ENCODE peak calls at places on chromosomes 11 and 22, in seven cellular contexts. V is uterus; Y is BJ; J is CD8-positive, alpha-beta T cell; W is psoas muscle; L is IMR-90; F is gastrocnemius medialis. T is an unnamed sample.

GRCh38 chr11:27395556-27396258 is 32.7 kb upstream of the CCDC34 start:
- DNase-seq in V (no peak), Y (peak; percentile 29), J (no peak), W (no peak), L (peak; percentile 76), F (no peak), T (peak; percentile 77)

GRCh38 chr11:62269654-62270278 is at the start of gene SCGB2A2:
- DNase-seq in V (no peak), Y (no peak), J (no peak), W (no peak), L (no peak), F (no peak), T (no peak)

GRCh38 chr11:122633219-122633829 is 22.2 kb upstream of the UBASH3B start:
- DNase-seq in V (no peak), Y (no peak), J (no peak), W (peak; percentile 54), L (peak; percentile 69), F (no peak), T (no peak)

GRCh38 chr11:77259681-77260080 is 41.8 kb downstream of the GDPD4 start:
- DNase-seq in V (no peak), Y (no peak), J (no peak), W (no peak), L (peak; percentile 68), F (no peak), T (no peak)

GRCh38 chr22:17712441-17712840 is 61.8 kb downstream of the BID start:
- DNase-seq in V (no peak), Y (no peak), J (no peak), W (no peak), L (peak; percentile 77), F (no peak), T (no peak)

GRCh38 chr11:78221396-78222315 is 32.9 kb downstream of the USP35 start:
- DNase-seq in V (no peak), Y (no peak), J (no peak), W (no peak), L (no peak), F (no peak), T (no peak)

GRCh38 chr11:66363805-66364535 is 7.6 kb downstream of the SLC29A2 start:
- DNase-seq in V (no peak), Y (no peak), J (peak; percentile 42), W (peak; percentile 87), L (no peak), F (peak; percentile 65), T (no peak)

GRCh38 chr22:46567471-46567870 is 30.1 kb upstream of the CELSR1 start:
- DNase-seq in V (no peak), Y (no peak), J (no peak), W (no peak), L (no peak), F (no peak), T (no peak)

GRCh38 chr11:44949160-44950035 is 1.3 kb downstream of the TP53I11 start:
- DNase-seq in V (peak; percentile 42), Y (no peak), J (no peak), W (peak; percentile 64), L (peak; percentile 42), F (no peak), T (no peak)

GRCh38 chr11:35791088-35791958 is 128.7 kb downstream of the TRIM44 start:
- DNase-seq in V (no peak), Y (no peak), J (no peak), W (no peak), L (peak; percentile 43), F (no peak), T (no peak)

GRCh38 chr11:61850687-61851086 is 22.6 kb downstream of the FADS2 start:
- DNase-seq in V (no peak), Y (no peak), J (no peak), W (no peak), L (no peak), F (no peak), T (no peak)

GRCh38 chr11:31818874-31819331 is 7.8 kb upstream of the PAX6 start:
- DNase-seq in V (no peak), Y (no peak), J (no peak), W (no peak), L (no peak), F (no peak), T (no peak)

GRCh38 chr11:26928636-26929035 is 65.3 kb upstream of the FIBIN start:
- DNase-seq in V (no peak), Y (no peak), J (no peak), W (no peak), L (no peak), F (no peak), T (no peak)

GRCh38 chr11:74325649-74326645 is 14.5 kb upstream of the P4HA3 start:
- DNase-seq in V (peak; percentile 84), Y (peak; percentile 84), J (no peak), W (peak; percentile 94), L (peak; percentile 94), F (peak; percentile 99), T (no peak)

GRCh38 chr11:116379185-116379828 is 393.5 kb downstream of the BUD13 start:
- DNase-seq in V (peak; percentile 19), Y (no peak), J (no peak), W (no peak), L (peak; percentile 14), F (no peak), T (no peak)

GRCh38 chr11:81071641-81072040 is 1630.8 kb upstream of the TENM4 start:
- DNase-seq in V (no peak), Y (no peak), J (no peak), W (no peak), L (no peak), F (no peak), T (no peak)

GRCh38 chr11:92580931-92581330 is 356.3 kb downstream of the FAT3 start:
- DNase-seq in V (no peak), Y (no peak), J (no peak), W (no peak), L (no peak), F (no peak), T (no peak)

GRCh38 chr11:129313588-129314288 is 61.9 kb upstream of the BARX2 start:
- DNase-seq in V (no peak), Y (no peak), J (no peak), W (no peak), L (peak; percentile 49), F (no peak), T (no peak)

GRCh38 chr11:45556851-45557707 is 108.3 kb downstream of the CHST1 start:
- DNase-seq in V (no peak), Y (no peak), J (no peak), W (no peak), L (no peak), F (peak; percentile 68), T (no peak)

GRCh38 chr11:57639321-57640067 is 10.2 kb downstream of the YPEL4 start:
- DNase-seq in V (peak; percentile 29), Y (no peak), J (no peak), W (no peak), L (peak; percentile 57), F (no peak), T (no peak)

GRCh38 chr11:45994421-45995341 is 72.2 kb downstream of the LARGE2 start:
- DNase-seq in V (no peak), Y (no peak), J (no peak), W (no peak), L (peak; percentile 51), F (peak; percentile 44), T (no peak)

GRCh38 chr11:12868315-12869073 is 140.6 kb upstream of the RASSF10 start:
- DNase-seq in V (no peak), Y (no peak), J (no peak), W (no peak), L (peak; percentile 27), F (no peak), T (no peak)
- TF ChIP-seq CTCF in V (peak; percentile 11), Y (peak; percentile 29), J (no peak), W (no peak), L (peak; percentile 37), F (no peak), T (peak; percentile 53)

GRCh38 chr22:22316589-22316988 is 72.0 kb downstream of the VPREB1 start:
- DNase-seq in V (no peak), Y (no peak), J (no peak), W (no peak), L (no peak), F (no peak), T (no peak)
- H3K4me3 ChIP-seq in V (no peak overlapping the region), Y (no peak overlapping the region), J (no peak overlapping the region), W (no peak overlapping the region), L (no peak overlapping the region), F (no peak overlapping the region), T (no peak overlapping the region)

DNA sequence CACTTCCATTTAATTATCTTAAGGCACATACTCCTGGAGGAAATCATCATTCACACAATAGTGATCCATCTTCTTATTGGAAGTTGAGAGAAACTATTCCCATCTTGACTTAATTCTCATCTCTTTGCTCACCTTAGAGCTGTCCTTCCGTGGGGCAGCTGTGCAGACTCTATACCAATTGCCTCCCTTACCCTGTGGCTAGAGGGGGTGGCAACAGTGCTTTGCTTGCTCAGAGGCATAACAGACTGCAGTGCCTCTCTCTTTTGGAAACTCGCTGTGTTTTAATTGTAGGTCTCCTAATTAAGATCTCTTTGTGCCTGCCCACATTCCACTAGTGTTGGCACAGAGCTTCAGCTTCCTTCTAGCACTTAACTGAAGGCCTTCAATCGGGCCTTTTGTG is 5.5 kb downstream of the KMT2A start:
- DNase-seq in V (no peak), Y (no peak), J (no peak), W (no peak), L (no peak), F (no peak), T (no peak)
- H3K27me3 ChIP-seq in V (no peaks in the 10 kb centered on the region), Y (no peaks in the 10 kb centered on the region), J (no peaks in the 10 kb centered on the region), W (no peaks in the 10 kb centered on the region), L (no peaks in the 10 kb centered on the region), F (no peaks in the 10 kb centered on the region), T (no peaks in the 10 kb centered on the region)

GRCh38 chr11:124799384-124800225 is 601 bp downstream of the MSANTD2 start:
- DNase-seq in V (peak; percentile 24), Y (no peak), J (peak; percentile 7), W (peak; percentile 63), L (peak; percentile 18), F (no peak), T (no peak)

GRCh38 chr11:124801014-124801413 is 808 bp upstream of the MSANTD2 start:
- DNase-seq in V (no peak), Y (no peak), J (no peak), W (no peak), L (peak; percentile 39), F (no peak), T (peak; percentile 14)

GRCh38 chr11:124798991-124799383 is 1.2 kb downstream of the MSANTD2 start:
- DNase-seq in V (no peak), Y (no peak), J (no peak), W (no peak), L (peak; percentile 77), F (no peak), T (peak; percentile 12)

GRCh38 chr11:124801636-124802312 is 1.6 kb upstream of the MSANTD2 start:
- DNase-seq in V (no peak), Y (no peak), J (no peak), W (no peak), L (peak; percentile 22), F (no peak), T (no peak)

DNA sequence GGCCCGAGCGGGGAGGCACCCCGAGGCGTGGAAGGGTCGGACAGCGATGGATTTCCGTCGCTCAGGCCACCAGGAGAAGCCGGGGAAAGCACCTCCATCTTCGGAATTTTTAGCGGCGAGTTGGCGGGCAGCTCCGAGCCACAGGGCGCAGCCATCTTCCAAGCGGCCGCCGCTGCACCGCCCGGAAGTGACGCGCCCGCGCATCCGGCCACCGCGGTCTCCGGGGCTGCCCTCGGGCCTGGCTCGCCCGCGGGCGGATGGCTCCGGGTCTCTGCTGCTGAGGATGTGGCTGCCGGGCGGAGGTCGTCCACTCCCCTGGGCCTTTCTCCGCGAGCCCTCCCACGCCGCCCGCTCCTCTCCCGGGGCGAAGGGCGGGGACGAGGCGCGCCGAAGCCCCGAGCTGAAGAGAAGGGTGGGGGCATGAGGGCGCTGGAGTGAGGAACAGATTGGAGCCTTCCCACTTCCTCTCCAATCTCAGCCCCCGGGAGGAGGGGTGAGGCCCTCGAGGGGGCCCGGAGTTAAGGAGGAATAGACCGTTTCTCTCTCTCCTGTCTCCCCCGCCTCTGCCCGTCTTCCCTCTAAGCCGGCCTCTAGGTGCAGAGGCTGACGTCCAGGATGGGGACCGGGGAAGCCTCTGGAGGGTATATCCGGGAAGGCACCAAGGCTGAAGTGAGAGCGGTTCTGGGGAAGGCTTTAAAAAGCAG is at the start of gene MSANTD2:
- DNase-seq in V (peak; percentile 81), Y (no peak), J (peak; percentile 57), W (peak; percentile 91), L (peak; percentile 79), F (peak; percentile 60), T (peak; percentile 18)
- TF ChIP-seq CTCF in V (no peak), Y (no peak), J (no peak), W (no peak), L (no peak), F (no peak), T (no peak)

T was measured in kidney epithelial cell.